ENCODE peak calls at places on chromosomes 6 and 20, in ten cellular contexts. B, T, M, E, K, Y, V, A, L and S are unnamed samples.

GRCh38 chr20:50569864-50570836 is 60.0 kb downstream of the PTPN1 start:
- DNase-seq in B (no peak), T (peak; percentile 42), M (peak; percentile 65), E (no peak), K (no peak), Y (no peak), V (no peak), A (peak; percentile 37), L (peak; percentile 15), S (no peak)

GRCh38 chr6:148530394-148530923 is 187.8 kb downstream of the SASH1 start:
- DNase-seq in B (peak; percentile 10), T (peak; percentile 87), M (no peak), E (no peak), K (no peak), Y (no peak), V (no peak), A (peak; percentile 98), L (no peak), S (no peak)

GRCh38 chr20:62830251-62830650 is 13.4 kb downstream of the COL9A3 start:
- DNase-seq in B (no peak), T (no peak), M (no peak), E (peak; percentile 21), K (no peak), Y (no peak), V (no peak), A (no peak), L (no peak), S (peak; percentile 50)

GRCh38 chr6:90660971-90661370 is 74.1 kb upstream of the MAP3K7 start:
- DNase-seq in B (no peak), T (no peak), M (no peak), E (no peak), K (no peak), Y (no peak), V (no peak), A (no peak), L (no peak), S (no peak)

GRCh38 chr6:11921017-11921438 is 91.1 kb upstream of the HIVEP1 start:
- DNase-seq in B (peak; percentile 59), T (peak; percentile 46), M (no peak), E (peak; percentile 62), K (peak; percentile 30), Y (no peak), V (no peak), A (peak; percentile 95), L (peak; percentile 8), S (no peak)

GRCh38 chr20:19741914-19742313 is 16.1 kb upstream of the RIN2 start:
- DNase-seq in B (no peak), T (no peak), M (no peak), E (no peak), K (no peak), Y (no peak), V (no peak), A (no peak), L (no peak), S (no peak)

GRCh38 chr6:38192011-38192410 is 372.5 kb downstream of the ZFAND3 start:
- DNase-seq in B (no peak), T (no peak), M (no peak), E (no peak), K (no peak), Y (no peak), V (no peak), A (no peak), L (no peak), S (no peak)

GRCh38 chr6:46287043-46287442 is 116.3 kb upstream of the ENPP5 start:
- DNase-seq in B (no peak), T (no peak), M (no peak), E (no peak), K (no peak), Y (no peak), V (no peak), A (no peak), L (no peak), S (no peak)

GRCh38 chr6:33589723-33590530 is 9.9 kb upstream of the BAK1 start:
- DNase-seq in B (peak; percentile 68), T (peak; percentile 82), M (peak; percentile 80), E (peak; percentile 76), K (peak; percentile 58), Y (peak; percentile 79), V (peak; percentile 39), A (peak; percentile 92), L (peak; percentile 87), S (no peak)

GRCh38 chr20:38420232-38421085 is 14.7 kb downstream of the SNHG17 start:
- DNase-seq in B (no peak), T (no peak), M (no peak), E (no peak), K (no peak), Y (no peak), V (no peak), A (peak; percentile 8), L (no peak), S (no peak)

GRCh38 chr20:5400164-5400762 is 83.5 kb upstream of the PROKR2 start:
- DNase-seq in B (no peak), T (peak; percentile 15), M (peak; percentile 23), E (no peak), K (no peak), Y (no peak), V (no peak), A (peak; percentile 16), L (no peak), S (no peak)

GRCh38 chr20:34029415-34029814 is 35.7 kb downstream of the RALY start:
- DNase-seq in B (no peak), T (no peak), M (no peak), E (no peak), K (no peak), Y (no peak), V (no peak), A (no peak), L (no peak), S (no peak)

GRCh38 chr20:34022843-34023234 is 29.1 kb downstream of the RALY start:
- DNase-seq in B (no peak), T (no peak), M (no peak), E (no peak), K (no peak), Y (no peak), V (no peak), A (no peak), L (no peak), S (no peak)

GRCh38 chr20:34023937-34024732 is 30.4 kb downstream of the RALY start:
- DNase-seq in B (no peak), T (no peak), M (no peak), E (no peak), K (no peak), Y (no peak), V (no peak), A (no peak), L (no peak), S (no peak)

GRCh38 chr20:34022154-34022842 is 28.6 kb downstream of the RALY start:
- DNase-seq in B (peak; percentile 78), T (peak; percentile 35), M (no peak), E (no peak), K (no peak), Y (no peak), V (no peak), A (no peak), L (peak; percentile 10), S (no peak)

GRCh38 chr20:34024733-34025351 is 31.1 kb downstream of the RALY start:
- DNase-seq in B (no peak), T (no peak), M (peak; percentile 41), E (no peak), K (no peak), Y (no peak), V (no peak), A (no peak), L (no peak), S (no peak)
- H3K4me1 ChIP-seq in B (peaks cover 9% of the 10 kb centered on the region), T (no peaks in the 10 kb centered on the region), M (peaks cover 29% of the 10 kb centered on the region), E (peaks cover 42% of the 10 kb centered on the region), K (peaks cover 17% of the 10 kb centered on the region), Y (peaks cover 25% of the 10 kb centered on the region), V (no peaks in the 10 kb centered on the region), A (peaks cover 12% of the 10 kb centered on the region), L (peaks cover 14% of the 10 kb centered on the region), S (peaks cover 93% of the 10 kb centered on the region)

DNA sequence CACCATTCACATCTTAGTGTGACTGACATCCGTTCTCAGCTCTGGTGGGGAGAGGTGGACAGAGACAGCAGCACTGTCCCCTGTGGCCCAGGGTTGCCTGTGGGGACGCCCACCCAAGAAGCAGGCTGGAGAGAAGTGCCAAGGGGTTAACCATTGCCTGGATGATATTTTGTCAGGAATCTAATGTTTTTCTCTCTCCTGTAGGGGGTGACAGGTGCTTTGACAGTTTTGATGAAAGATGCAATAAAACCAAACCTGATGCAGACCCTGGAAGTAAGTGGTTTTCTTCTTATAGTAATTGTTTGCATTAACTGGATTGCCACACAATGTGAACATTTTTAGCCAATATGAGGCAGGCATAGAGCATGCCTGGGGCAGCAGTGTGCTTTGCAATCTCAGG is 99.3 kb downstream of the MTHFD1L start:
- DNase-seq in B (no peak), T (no peak), M (no peak), E (no peak), K (no peak), Y (no peak), V (no peak), A (no peak), L (no peak), S (no peak)
- TF ChIP-seq POLR2A in B (no peak), T (no peak), M (no peak), E (no peak), K (no peak), Y (no peak), V (no peak), A (no peak), L (no peak), S (no peak)

DNA sequence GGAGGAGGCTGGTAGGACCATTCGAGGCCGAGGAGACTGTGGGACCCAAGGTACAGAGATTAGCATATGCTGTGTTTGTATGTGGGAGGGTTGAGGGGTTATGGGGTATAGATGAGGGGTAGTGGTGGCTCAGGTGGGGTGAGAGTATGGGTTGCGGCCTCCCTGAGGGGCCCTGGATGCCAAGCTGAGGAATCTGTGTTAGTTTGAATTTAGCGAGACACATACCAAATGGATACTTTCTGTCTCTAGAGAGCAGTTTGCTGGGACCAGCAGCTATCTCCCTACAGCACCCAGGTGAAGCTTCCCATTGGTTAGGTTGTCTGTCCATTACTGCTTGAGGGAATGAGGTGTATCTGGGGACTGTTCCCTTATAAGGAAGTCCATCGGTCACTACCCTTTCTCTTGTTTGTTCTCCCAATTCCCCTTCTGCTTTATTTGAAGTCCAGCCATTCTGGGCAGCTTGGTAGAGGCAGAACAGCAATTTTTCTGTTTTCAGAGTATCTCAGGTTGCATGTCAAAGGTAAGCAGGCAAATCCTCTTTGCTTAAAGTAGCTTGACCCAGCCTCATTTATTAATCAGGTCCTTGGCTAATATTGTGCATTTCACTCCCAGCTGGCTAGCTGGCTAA is 15.2 kb downstream of the CHMP4B start:
- DNase-seq in B (no peak), T (no peak), M (no peak), E (no peak), K (no peak), Y (no peak), V (peak; percentile 62), A (no peak), L (no peak), S (no peak)
- H3K4me1 ChIP-seq in B (peaks cover 20% of the 10 kb centered on the region), T (peaks cover under 1% of the 10 kb centered on the region), M (peaks cover 46% of the 10 kb centered on the region), E (peaks cover 84% of the 10 kb centered on the region), K (no peaks in the 10 kb centered on the region), Y (peaks cover 38% of the 10 kb centered on the region), V (peaks cover 28% of the 10 kb centered on the region), A (peaks cover 25% of the 10 kb centered on the region), L (peaks cover 7% of the 10 kb centered on the region), S (peaks cover 92% of the 10 kb centered on the region)

DNA sequence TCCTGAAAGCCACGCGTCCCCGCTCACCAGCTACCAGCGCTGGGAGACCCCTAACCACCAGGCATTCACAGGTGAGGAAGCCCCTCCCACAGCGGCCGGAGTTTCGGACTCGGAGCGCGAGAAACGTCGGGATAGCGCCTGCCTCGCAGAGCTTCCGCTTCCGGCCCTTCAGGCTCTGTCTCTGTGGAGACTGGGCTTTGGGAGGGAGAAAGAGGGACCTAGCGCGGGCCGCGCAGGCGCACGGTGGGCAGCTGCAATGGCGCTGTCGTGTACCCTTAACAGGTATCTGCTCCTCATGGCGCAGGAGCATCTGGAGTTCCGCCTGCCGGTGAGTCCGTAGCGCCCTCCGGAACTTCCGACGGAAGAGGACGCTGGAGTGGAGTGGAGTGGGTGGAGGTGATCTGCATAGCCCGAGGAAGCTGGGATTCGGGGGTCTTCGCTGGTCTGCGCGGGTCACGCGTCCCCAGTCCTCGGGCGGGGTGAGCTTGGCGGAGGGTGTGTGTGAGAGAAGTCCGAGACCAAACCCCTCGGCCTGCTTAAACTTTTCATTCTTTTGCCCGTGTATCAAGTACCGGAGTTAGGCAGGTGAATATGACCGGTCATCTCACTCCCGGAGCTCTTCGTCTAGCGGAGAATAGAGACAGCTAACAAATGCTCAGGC is at the start of gene TRMT11:
- DNase-seq in B (peak; percentile 85), T (peak; percentile 87), M (peak; percentile 95), E (peak; percentile 92), K (peak; percentile 87), Y (peak; percentile 87), V (peak; percentile 89), A (peak; percentile 82), L (peak; percentile 84), S (peak; percentile 94)
- TF ChIP-seq POLR2A in B (peak; percentile 90), T (peak; percentile 96), M (no peak), E (peak; percentile 61), K (peak; percentile 78), Y (peak; percentile 81), V (peak; percentile 84), A (peak; percentile 67), L (peak; percentile 91), S (peak; percentile 50)